ENCODE peak calls at places on chromosomes 16 and 17, in four cellular contexts. V is Peyer's patch, N is GM23338, P is progenitor cell of endocrine pancreas. U is an unnamed sample.

GRCh38 chr17:41734139-41734948 is at the start of gene HAP1:
- DNase-seq in V (no peak), N (peak), P (peak), U (no peak)

GRCh38 chr17:30238387-30239088 is 3.0 kb upstream of the SLC6A4 start:
- DNase-seq in V (no peak), N (peak), P (no peak), U (no peak)

GRCh38 chr16:8581923-8582580 is 8.3 kb downstream of the TMEM114 start:
- DNase-seq in V (peak), N (no peak), P (no peak), U (no peak)

GRCh38 chr16:47317465-47318240 is 143.2 kb downstream of the ITFG1 start:
- DNase-seq in V (no peak), N (peak), P (no peak), U (no peak)

GRCh38 chr16:30368122-30368791 is 2.0 kb downstream of the TBC1D10B start:
- DNase-seq in V (no peak), N (no peak), P (no peak), U (no peak)

GRCh38 chr17:39754161-39754957 is 16.6 kb downstream of the GRB7 start:
- DNase-seq in V (peak), N (peak), P (peak), U (peak)

GRCh38 chr16:3097266-3097665 is 1.8 kb downstream of the ZSCAN10 start:
- DNase-seq in V (no peak), N (peak), P (no peak), U (no peak)

GRCh38 chr16:89553733-89554132 is 6.7 kb upstream of the RPL13 start:
- DNase-seq in V (no peak), N (no peak), P (no peak), U (no peak)

GRCh38 chr17:3808701-3809100 is 7.7 kb upstream of the ITGAE start:
- DNase-seq in V (no peak), N (no peak), P (no peak), U (no peak)

GRCh38 chr17:8004899-8005298 is 2.5 kb downstream of the GUCY2D start:
- DNase-seq in V (no peak), N (no peak), P (no peak), U (no peak)

GRCh38 chr17:74211141-74211928 is 2.0 kb upstream of the TTYH2 start:
- DNase-seq in V (no peak), N (peak), P (no peak), U (no peak)

GRCh38 chr17:56737741-56738161 is 96.0 kb downstream of the C17orf67 start:
- DNase-seq in V (no peak), N (no peak), P (no peak), U (no peak)

GRCh38 chr17:50721194-50722010 is 2.0 kb downstream of the LUC7L3 start:
- DNase-seq in V (no peak), N (no peak), P (no peak), U (no peak)

GRCh38 chr17:82127704-82128103 is 29.7 kb upstream of the FASN start:
- DNase-seq in V (no peak), N (no peak), P (no peak), U (peak)

GRCh38 chr17:8275421-8276290 is 12.8 kb upstream of the RANGRF start:
- DNase-seq in V (no peak), N (no peak), P (no peak), U (no peak)

GRCh38 chr17:27878776-27879562 is 14.2 kb downstream of the LYRM9 start:
- DNase-seq in V (no peak), N (no peak), P (no peak), U (no peak)

GRCh38 chr16:22232277-22233049 is 26.4 kb downstream of the EEF2K start:
- DNase-seq in V (peak), N (no peak), P (no peak), U (no peak)

GRCh38 chr17:2393184-2393953 is 7.5 kb downstream of the MNT start:
- DNase-seq in V (peak), N (peak), P (peak), U (peak)

GRCh38 chr17:56918916-56919315 is 5.1 kb upstream of the TRIM25 start:
- DNase-seq in V (no peak), N (no peak), P (no peak), U (no peak)

GRCh38 chr17:81153340-81153803 is 11.9 kb upstream of the PVALEF start:
- DNase-seq in V (peak), N (no peak), P (no peak), U (peak)

GRCh38 chr16:81623365-81624102 is 155.6 kb upstream of the PLCG2 start:
- DNase-seq in V (peak), N (peak), P (no peak), U (peak)

GRCh38 chr16:85310868-85311585 is 198.8 kb upstream of the CIBAR2 start:
- DNase-seq in V (peak), N (peak), P (no peak), U (no peak)

GRCh38 chr17:21539146-21539545 is 153.2 kb upstream of the KCNJ18 start:
- DNase-seq in V (no peak), N (no peak), P (no peak), U (no peak)

GRCh38 chr17:13104576-13104975 is 86.7 kb upstream of the ELAC2 start:
- DNase-seq in V (no peak), N (no peak), P (no peak), U (no peak)

U was measured in T follicular helper cell.